ENCODE peak calls at places on chromosomes 2 and 18, in seven cellular contexts. C, U, M, R, Y, J and O are unnamed samples.

GRCh38 chr18:49691177-49691608 is 122.1 kb downstream of the ACAA2 start:
- DNase-seq in M (no peak), Y (peak; percentile 29), J (no peak), U (no peak), R (no peak), C (peak; percentile 95), O (no peak)

GRCh38 chr18:21997207-21998143 is 171.9 kb upstream of the GATA6 start:
- DNase-seq in Y (peak; percentile 38), U (no peak), C (peak; percentile 66), R (peak; percentile 77), M (no peak), J (no peak), O (no peak)

GRCh38 chr2:12325806-12326205 is 390.9 kb upstream of the TRIB2 start:
- DNase-seq in C (peak; percentile 88), J (no peak), Y (peak; percentile 64), M (no peak), U (no peak), R (no peak), O (no peak)

GRCh38 chr2:39625193-39625926 is 40.4 kb upstream of the TMEM178A start:
- DNase-seq in R (peak; percentile 86), Y (no peak), J (no peak), U (no peak), C (no peak), M (no peak), O (no peak)

GRCh38 chr18:22434973-22435608 is 17.4 kb upstream of the CTAGE1 start:
- DNase-seq in Y (no peak), M (no peak), J (no peak), C (peak; percentile 74), U (no peak), R (no peak), O (no peak)

GRCh38 chr2:112907001-112907949 is 3.7 kb upstream of the IL37 start:
- DNase-seq in Y (no peak), R (no peak), J (no peak), M (no peak), U (no peak), C (no peak), O (no peak)

GRCh38 chr2:225788571-225788970 is 389.1 kb downstream of the NYAP2 start:
- DNase-seq in R (no peak), J (no peak), C (no peak), M (no peak), U (no peak), Y (no peak), O (no peak)

GRCh38 chr2:176114930-176115625 is 1.5 kb upstream of the HOXD10 start:
- DNase-seq in Y (no peak), C (no peak), R (no peak), M (no peak), U (no peak), J (no peak), O (no peak)

GRCh38 chr2:172079416-172079815 is 5.9 kb upstream of the DLX1 start:
- DNase-seq in C (no peak), R (no peak), J (no peak), Y (no peak), M (no peak), U (no peak), O (no peak)

GRCh38 chr2:220891405-220891804 is 680.7 kb downstream of the EPHA4 start:
- DNase-seq in J (no peak), Y (peak; percentile 69), R (no peak), U (no peak), M (no peak), C (peak; percentile 53), O (no peak)

GRCh38 chr2:102313025-102313424 is 1.7 kb downstream of the IL1RL1 start:
- DNase-seq in R (no peak), U (no peak), Y (no peak), M (no peak), C (peak; percentile 80), J (no peak), O (no peak)

GRCh38 chr2:207035855-207036254 is 96.5 kb downstream of the CPO start:
- DNase-seq in M (no peak), U (no peak), C (no peak), Y (no peak), R (no peak), J (no peak), O (no peak)

GRCh38 chr2:85913854-85914524 is 25.2 kb upstream of the ST3GAL5 start:
- DNase-seq in J (no peak), C (peak; percentile 80), M (no peak), U (no peak), Y (peak; percentile 49), R (no peak), O (no peak)

GRCh38 chr2:113181491-113182051 is 7.8 kb downstream of the PSD4 start:
- DNase-seq in M (no peak), R (peak; percentile 31), C (no peak), Y (no peak), U (no peak), J (no peak), O (no peak)

GRCh38 chr2:43238176-43238575 is 11.8 kb upstream of the ZFP36L2 start:
- DNase-seq in M (no peak), U (no peak), R (no peak), J (no peak), Y (no peak), C (no peak), O (no peak)

GRCh38 chr2:97714084-97714949 is 941 bp downstream of the ZAP70 start:
- DNase-seq in R (no peak), M (no peak), C (no peak), J (no peak), U (no peak), Y (no peak), O (no peak)

GRCh38 chr18:11320981-11321380 is 171.6 kb upstream of the PIEZO2 start:
- DNase-seq in R (no peak), M (no peak), C (peak; percentile 49), U (no peak), Y (peak; percentile 70), J (no peak), O (no peak)